ENCODE peak calls at places on chromosomes 4 and X, in five cellular contexts. One of them, this sample, is unnamed.

GRCh38 chr4:129468624-129469023 is 372.7 kb downstream of the C4orf33 start:
- DNase-seq in upper lobe of right lung: no peak
- DNase-seq in right lobe of liver: no peak
- DNase-seq in tibial nerve: no peak
- DNase-seq in cardiac muscle cell: no peak
- DNase-seq in this sample: no peak

GRCh38 chrX:118536687-118537461 is 41.3 kb downstream of the DOCK11 start:
- DNase-seq in upper lobe of right lung: no peak
- DNase-seq in right lobe of liver: no peak
- DNase-seq in cardiac muscle cell: peak
- DNase-seq in tibial nerve: no peak
- DNase-seq in this sample: no peak

GRCh38 chr4:38266616-38267015 is 306.4 kb downstream of the PTTG2 start:
- DNase-seq in upper lobe of right lung: no peak
- DNase-seq in tibial nerve: no peak
- DNase-seq in cardiac muscle cell: no peak
- DNase-seq in right lobe of liver: no peak
- DNase-seq in this sample: no peak

GRCh38 chr4:78781086-78781630 is 5.0 kb downstream of the BMP2K start:
- DNase-seq in right lobe of liver: no peak
- DNase-seq in upper lobe of right lung: no peak
- DNase-seq in tibial nerve: no peak
- DNase-seq in cardiac muscle cell: no peak
- DNase-seq in this sample: no peak

GRCh38 chr4:94410678-94411206 is 41.0 kb upstream of the PDLIM5 start:
- DNase-seq in right lobe of liver: peak
- DNase-seq in upper lobe of right lung: no peak
- DNase-seq in tibial nerve: peak
- DNase-seq in cardiac muscle cell: peak
- DNase-seq in this sample: peak

GRCh38 chr4:112203593-112203992 is 28.0 kb upstream of the AP1AR start:
- DNase-seq in tibial nerve: no peak
- DNase-seq in cardiac muscle cell: no peak
- DNase-seq in right lobe of liver: no peak
- DNase-seq in upper lobe of right lung: no peak
- DNase-seq in this sample: no peak

GRCh38 chr4:179595671-179596410 is 2153.6 kb upstream of the AGA start:
- DNase-seq in right lobe of liver: no peak
- DNase-seq in upper lobe of right lung: no peak
- DNase-seq in cardiac muscle cell: no peak
- DNase-seq in tibial nerve: no peak
- DNase-seq in this sample: peak

GRCh38 chr4:187444061-187444460 is 551.5 kb upstream of the ZFP42 start:
- DNase-seq in right lobe of liver: no peak
- DNase-seq in upper lobe of right lung: no peak
- DNase-seq in cardiac muscle cell: no peak
- DNase-seq in tibial nerve: no peak
- DNase-seq in this sample: peak

GRCh38 chrX:121836000-121836399 is 788.6 kb downstream of the GLUD2 start:
- DNase-seq in right lobe of liver: no peak
- DNase-seq in cardiac muscle cell: no peak
- DNase-seq in tibial nerve: no peak
- DNase-seq in upper lobe of right lung: no peak
- DNase-seq in this sample: peak

GRCh38 chrX:21944136-21944615 is 3.7 kb downstream of the SMS start:
- DNase-seq in upper lobe of right lung: no peak
- DNase-seq in cardiac muscle cell: peak
- DNase-seq in tibial nerve: no peak
- DNase-seq in right lobe of liver: no peak
- DNase-seq in this sample: no peak

GRCh38 chrX:13420545-13421183 is 100.8 kb upstream of the ATXN3L start:
- DNase-seq in cardiac muscle cell: no peak
- DNase-seq in upper lobe of right lung: no peak
- DNase-seq in right lobe of liver: no peak
- DNase-seq in tibial nerve: no peak
- DNase-seq in this sample: no peak

GRCh38 chrX:53262918-53263394 is 18.4 kb downstream of the IQSEC2 start:
- DNase-seq in cardiac muscle cell: peak
- DNase-seq in right lobe of liver: no peak
- DNase-seq in upper lobe of right lung: no peak
- DNase-seq in tibial nerve: no peak
- DNase-seq in this sample: no peak

GRCh38 chr4:78862314-78862737 is 76.9 kb downstream of the PAQR3 start:
- DNase-seq in cardiac muscle cell: no peak
- DNase-seq in tibial nerve: no peak
- DNase-seq in right lobe of liver: no peak
- DNase-seq in upper lobe of right lung: no peak
- DNase-seq in this sample: peak

GRCh38 chrX:132216806-132217202 is 2.4 kb downstream of the RAP2C start:
- DNase-seq in right lobe of liver: no peak
- DNase-seq in cardiac muscle cell: peak
- DNase-seq in tibial nerve: no peak
- DNase-seq in upper lobe of right lung: no peak
- DNase-seq in this sample: no peak

GRCh38 chrX:152637649-152638442 is at the start of gene GABRQ:
- DNase-seq in tibial nerve: no peak
- DNase-seq in right lobe of liver: peak
- DNase-seq in upper lobe of right lung: peak
- DNase-seq in cardiac muscle cell: peak
- DNase-seq in this sample: no peak

GRCh38 chrX:109475174-109475891 is 6.6 kb downstream of the GUCY2F start:
- DNase-seq in cardiac muscle cell: peak
- DNase-seq in upper lobe of right lung: peak
- DNase-seq in tibial nerve: no peak
- DNase-seq in right lobe of liver: no peak
- DNase-seq in this sample: no peak
- H3K4me3 ChIP-seq in cardiac muscle cell: peak
- H3K4me3 ChIP-seq in upper lobe of right lung: no peak
- H3K4me3 ChIP-seq in tibial nerve: no peak
- H3K4me3 ChIP-seq in right lobe of liver: no peak
- H3K4me3 ChIP-seq in this sample: peak

GRCh38 chrX:28229217-28229616 is 248.0 kb upstream of the DCAF8L1 start:
- DNase-seq in cardiac muscle cell: no peak
- DNase-seq in right lobe of liver: no peak
- DNase-seq in upper lobe of right lung: no peak
- DNase-seq in tibial nerve: no peak
- DNase-seq in this sample: no peak
- TF ChIP-seq CTCF in cardiac muscle cell: no peak
- TF ChIP-seq CTCF in right lobe of liver: no peak
- TF ChIP-seq CTCF in upper lobe of right lung: no peak
- TF ChIP-seq CTCF in tibial nerve: no peak
- TF ChIP-seq CTCF in this sample: no peak

GRCh38 chr4:86451560-86452322 is 91.9 kb upstream of the MAPK10 start:
- DNase-seq in tibial nerve: no peak
- DNase-seq in upper lobe of right lung: no peak
- DNase-seq in cardiac muscle cell: peak
- DNase-seq in right lobe of liver: no peak
- DNase-seq in this sample: no peak
- H3K4me3 ChIP-seq in tibial nerve: peak
- H3K4me3 ChIP-seq in upper lobe of right lung: peak
- H3K4me3 ChIP-seq in cardiac muscle cell: no peak
- H3K4me3 ChIP-seq in right lobe of liver: no peak
- H3K4me3 ChIP-seq in this sample: peak

DNA sequence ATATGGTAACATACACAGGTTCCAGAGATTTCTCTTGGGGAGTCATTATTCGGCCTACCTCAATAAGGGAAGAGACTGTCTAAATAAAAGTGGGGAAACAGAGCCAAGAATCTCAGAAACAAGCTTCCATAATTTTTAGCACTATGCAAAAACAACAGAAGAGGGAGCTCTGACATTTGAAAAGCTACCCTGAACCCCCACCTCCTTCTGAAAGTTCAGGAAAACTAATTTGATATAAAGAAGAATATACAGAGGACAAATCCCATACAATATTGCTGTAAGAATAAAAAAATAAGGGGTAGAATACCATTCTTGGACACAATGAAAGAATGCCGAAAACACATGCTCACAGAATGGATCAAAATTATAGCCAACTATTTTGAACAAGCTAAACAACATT is 14.3 kb upstream of the ZNF41 start:
- DNase-seq in upper lobe of right lung: no peak
- DNase-seq in right lobe of liver: no peak
- DNase-seq in cardiac muscle cell: peak
- DNase-seq in tibial nerve: no peak
- DNase-seq in this sample: no peak
- TF ChIP-seq CTCF in upper lobe of right lung: peak
- TF ChIP-seq CTCF in right lobe of liver: peak
- TF ChIP-seq CTCF in cardiac muscle cell: peak
- TF ChIP-seq CTCF in tibial nerve: no peak
- TF ChIP-seq CTCF in this sample: peak

DNA sequence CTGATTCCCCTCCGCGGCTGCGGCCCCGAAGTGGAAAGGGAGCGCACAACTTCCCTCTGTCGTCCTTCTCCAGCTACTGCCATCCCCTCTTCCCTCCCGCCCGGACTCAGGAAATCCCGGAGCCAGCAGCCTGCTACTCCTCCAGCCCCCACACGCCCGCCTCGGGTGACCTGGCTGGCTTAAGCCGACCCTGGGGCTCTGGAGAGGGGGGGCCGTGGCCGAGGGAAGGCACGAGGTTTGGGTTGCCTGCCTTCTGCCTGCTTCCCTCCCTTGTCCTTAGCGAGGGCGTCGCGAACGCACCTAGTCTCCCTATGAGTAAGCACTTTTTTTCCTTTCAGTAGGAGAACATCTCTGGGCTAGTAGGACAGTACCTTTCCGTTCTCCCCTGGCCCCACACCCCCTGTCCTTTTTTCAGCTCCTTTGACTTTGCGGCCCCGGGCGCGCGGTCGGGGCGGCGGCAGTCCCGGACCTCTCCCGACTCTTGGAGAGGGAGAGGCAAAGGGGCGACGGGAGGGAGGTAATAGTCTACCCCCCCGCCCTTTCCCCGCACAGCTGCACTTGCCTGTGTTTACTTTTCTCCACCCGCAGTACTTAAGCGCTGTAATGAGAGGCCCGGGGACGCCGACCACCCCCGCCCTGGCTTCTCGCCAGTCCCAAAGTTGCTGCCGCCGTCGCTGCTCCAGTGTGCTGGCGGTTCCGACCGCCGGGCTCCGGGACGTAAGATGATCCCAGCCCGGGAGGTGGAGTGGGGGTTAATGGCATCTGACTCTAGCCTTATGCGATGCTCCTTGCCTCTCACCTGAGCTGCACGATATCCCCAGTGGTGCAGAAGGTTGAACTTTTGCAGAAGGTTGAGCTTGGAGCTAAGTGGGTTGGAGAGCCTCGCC is 874 bp downstream of the PLS3 start:
- DNase-seq in right lobe of liver: peak
- DNase-seq in cardiac muscle cell: peak
- DNase-seq in tibial nerve: no peak
- DNase-seq in upper lobe of right lung: peak
- DNase-seq in this sample: no peak
- H3K4me3 ChIP-seq in right lobe of liver: peak
- H3K4me3 ChIP-seq in cardiac muscle cell: peak
- H3K4me3 ChIP-seq in tibial nerve: peak
- H3K4me3 ChIP-seq in upper lobe of right lung: peak
- H3K4me3 ChIP-seq in this sample: peak

GRCh38 chrX:77719388-77719787 is 66.6 kb downstream of the ATRX start:
- DNase-seq in right lobe of liver: no peak
- DNase-seq in upper lobe of right lung: no peak
- DNase-seq in cardiac muscle cell: no peak
- DNase-seq in tibial nerve: no peak
- DNase-seq in this sample: no peak

GRCh38 chrX:77723684-77724083 is 62.3 kb downstream of the ATRX start:
- DNase-seq in cardiac muscle cell: no peak
- DNase-seq in right lobe of liver: no peak
- DNase-seq in upper lobe of right lung: no peak
- DNase-seq in tibial nerve: no peak
- DNase-seq in this sample: no peak
- TF ChIP-seq CTCF in cardiac muscle cell: no peak
- TF ChIP-seq CTCF in right lobe of liver: no peak
- TF ChIP-seq CTCF in upper lobe of right lung: no peak
- TF ChIP-seq CTCF in tibial nerve: no peak
- TF ChIP-seq CTCF in this sample: no peak

GRCh38 chr4:105145913-105146285 is 777 bp upstream of the TET2 start:
- DNase-seq in tibial nerve: no peak
- DNase-seq in right lobe of liver: peak
- DNase-seq in upper lobe of right lung: peak
- DNase-seq in cardiac muscle cell: no peak
- DNase-seq in this sample: no peak

GRCh38 chr4:105147226-105148151 is 813 bp downstream of the TET2 start:
- DNase-seq in tibial nerve: no peak
- DNase-seq in right lobe of liver: peak
- DNase-seq in upper lobe of right lung: no peak
- DNase-seq in cardiac muscle cell: peak
- DNase-seq in this sample: no peak

GRCh38 chr4:105145059-105145912 is 1.4 kb upstream of the TET2 start:
- DNase-seq in tibial nerve: no peak
- DNase-seq in upper lobe of right lung: no peak
- DNase-seq in right lobe of liver: no peak
- DNase-seq in cardiac muscle cell: no peak
- DNase-seq in this sample: no peak

GRCh38 chr4:105149771-105150170 is 3.1 kb downstream of the TET2 start:
- DNase-seq in upper lobe of right lung: no peak
- DNase-seq in cardiac muscle cell: no peak
- DNase-seq in right lobe of liver: no peak
- DNase-seq in tibial nerve: no peak
- DNase-seq in this sample: no peak

GRCh38 chr4:105146286-105147219 is at the start of gene TET2:
- DNase-seq in upper lobe of right lung: peak
- DNase-seq in cardiac muscle cell: peak
- DNase-seq in right lobe of liver: peak
- DNase-seq in tibial nerve: peak
- DNase-seq in this sample: no peak
- H3K4me3 ChIP-seq in upper lobe of right lung: peak
- H3K4me3 ChIP-seq in cardiac muscle cell: peak
- H3K4me3 ChIP-seq in right lobe of liver: peak
- H3K4me3 ChIP-seq in tibial nerve: peak
- H3K4me3 ChIP-seq in this sample: peak